ENCODE peak calls at places on chromosomes 16 and 17, in eight cellular contexts. M is glutamatergic neuron; H is stimulated activated CD8-positive, alpha-beta memory T cell treated with anti-CD3 and anti-CD28 coated beads, Interleukin-4, amount 100 ng/mL, for 48 hours; N is prostate gland; E is iris pigment epithelial cell; Y is hippocampal formation; B is NCI-H1105 treated with DMSO at 0.1 percent for 48 hours; G is suprapubic skin. A is an unnamed sample.

GRCh38 chr17:81924557-81925532 is 2.7 kb downstream of the MAFG start:
- DNase-seq in M (no peak), H (no peak), N (no peak), E (no peak), Y (no peak), B (no peak), G (no peak), A (no peak)

GRCh38 chr17:2018716-2019490 is 6.2 kb downstream of the RTN4RL1 start:
- DNase-seq in M (peak; percentile 79), H (no peak), N (peak; percentile 54), E (no peak), Y (no peak), B (no peak), G (no peak), A (no peak)

GRCh38 chr17:35244345-35245195 is 1.7 kb downstream of the SLFN5 start:
- DNase-seq in M (peak; percentile 40), H (peak; percentile 91), N (peak; percentile 15), E (peak; percentile 91), Y (no peak), B (no peak), G (peak; percentile 90), A (peak; percentile 33)

GRCh38 chr17:4485676-4486646 is 12.7 kb upstream of the SPNS2 start:
- DNase-seq in M (no peak), H (peak; percentile 70), N (no peak), E (no peak), Y (no peak), B (no peak), G (no peak), A (no peak)

GRCh38 chr17:37465058-37465616 is 24.6 kb upstream of the DUSP14 start:
- DNase-seq in M (no peak), H (no peak), N (no peak), E (peak; percentile 89), Y (no peak), B (no peak), G (no peak), A (no peak)

GRCh38 chr16:85317704-85318103 is 205.4 kb upstream of the CIBAR2 start:
- DNase-seq in M (no peak), H (no peak), N (no peak), E (no peak), Y (no peak), B (no peak), G (no peak), A (no peak)

GRCh38 chr17:13702266-13702665 is 100.5 kb upstream of the HS3ST3A1 start:
- DNase-seq in M (no peak), H (no peak), N (no peak), E (peak; percentile 51), Y (no peak), B (no peak), G (no peak), A (no peak)

GRCh38 chr16:17578921-17579876 is 108.4 kb upstream of the XYLT1 start:
- DNase-seq in M (peak; percentile 65), H (peak; percentile 75), N (peak; percentile 53), E (peak; percentile 49), Y (peak; percentile 24), B (peak; percentile 34), G (peak; percentile 80), A (peak; percentile 59)

GRCh38 chr16:79707867-79708266 is 107.3 kb upstream of the MAF start:
- DNase-seq in M (no peak), H (no peak), N (no peak), E (no peak), Y (no peak), B (no peak), G (peak; percentile 81), A (no peak)

GRCh38 chr16:76199681-76200210 is 77.5 kb upstream of the CNTNAP4 start:
- DNase-seq in M (no peak), H (no peak), N (no peak), E (no peak), Y (no peak), B (no peak), G (no peak), A (no peak)

GRCh38 chr16:23302045-23302956 is at the start of gene SCNN1B:
- DNase-seq in M (peak; percentile 61), H (peak; percentile 24), N (peak; percentile 46), E (no peak), Y (no peak), B (peak; percentile 16), G (no peak), A (no peak)

GRCh38 chr17:34356194-34356593 is at the start of gene CCL13:
- DNase-seq in M (no peak), H (no peak), N (no peak), E (no peak), Y (no peak), B (no peak), G (no peak), A (no peak)

GRCh38 chr16:84115919-84116719 is 623 bp downstream of the MBTPS1 start:
- DNase-seq in M (no peak), H (peak; percentile 64), N (peak; percentile 41), E (peak; percentile 50), Y (peak; percentile 42), B (peak; percentile 11), G (no peak), A (no peak)

GRCh38 chr16:88558457-88559442 is 11.5 kb upstream of the ZC3H18 start:
- DNase-seq in M (peak; percentile 55), H (no peak), N (peak; percentile 23), E (peak; percentile 65), Y (no peak), B (peak; percentile 54), G (no peak), A (peak; percentile 64)

A was measured in HCT116.